ENCODE peak calls at places on chromosomes 4 and X, in nine cellular contexts. P is T follicular helper cell; W is CD8-positive, alpha-beta T cell; L is epithelial cell of esophagus; X is PC-9; H is mucosa of gallbladder; I is AG04450; B is head of caudate nucleus; A is activated CD8-positive, alpha-beta memory T cell treated with anti-CD3 and anti-CD28 coated beads for 48 hours. Y is an unnamed sample.

GRCh38 chrX:100090931-100091330 is 319.1 kb downstream of the PCDH19 start:
- DNase-seq in H (no peak), P (no peak), I (no peak), W (no peak), L (peak), B (no peak), A (no peak), X (no peak), Y (no peak)

GRCh38 chrX:97021680-97022079 is 138.0 kb downstream of the RPA4 start:
- DNase-seq in P (no peak), H (no peak), I (no peak), X (no peak), L (peak), B (no peak), W (no peak), A (no peak), Y (no peak)

GRCh38 chr4:48699470-48699869 is 80.6 kb downstream of the FRYL start:
- DNase-seq in B (no peak), A (no peak), H (no peak), X (no peak), P (no peak), I (no peak), L (peak), W (no peak), Y (no peak)

GRCh38 chrX:13093489-13094140 is 49.2 kb upstream of the FAM9C start:
- DNase-seq in A (no peak), L (no peak), I (no peak), B (no peak), X (no peak), W (peak), P (no peak), H (no peak), Y (no peak)

GRCh38 chr4:129059028-129059427 is 34.3 kb downstream of the SCLT1 start:
- DNase-seq in A (no peak), B (no peak), L (no peak), P (no peak), X (no peak), I (no peak), H (no peak), W (no peak), Y (no peak)

GRCh38 chrX:130378008-130378669 is 7.3 kb downstream of the GPR119 start:
- DNase-seq in W (no peak), H (no peak), P (no peak), L (no peak), I (no peak), B (no peak), X (no peak), A (no peak), Y (no peak)

GRCh38 chr4:78166582-78166981 is 109.5 kb downstream of the FRAS1 start:
- DNase-seq in P (no peak), I (no peak), A (no peak), L (no peak), H (no peak), W (no peak), X (no peak), B (no peak), Y (no peak)

GRCh38 chr4:4666187-4666586 is 124.3 kb upstream of the STX18 start:
- DNase-seq in B (no peak), I (no peak), X (no peak), P (no peak), W (no peak), A (no peak), L (no peak), H (no peak), Y (no peak)

GRCh38 chr4:126354784-126355183 is 1040.0 kb downstream of the FAT4 start:
- DNase-seq in P (no peak), X (no peak), W (no peak), L (peak), B (no peak), I (no peak), H (no peak), A (no peak), Y (no peak)

GRCh38 chrX:124232523-124233201 is 99.8 kb upstream of the TEX13D start:
- DNase-seq in B (peak), P (no peak), L (peak), W (peak), H (no peak), I (no peak), X (no peak), A (no peak), Y (no peak)

GRCh38 chr4:15250021-15250441 is 177.8 kb upstream of the C1QTNF7 start:
- DNase-seq in B (no peak), I (no peak), W (no peak), X (no peak), A (no peak), H (no peak), L (no peak), P (no peak), Y (peak)

GRCh38 chr4:101790521-101791188 is at the start of gene BANK1:
- DNase-seq in I (no peak), H (peak), X (peak), P (no peak), W (peak), A (peak), L (peak), B (peak), Y (peak)

GRCh38 chr4:138405439-138405838 is 163.3 kb upstream of the SLC7A11 start:
- DNase-seq in X (peak), H (no peak), W (no peak), L (peak), I (no peak), A (no peak), P (no peak), B (no peak), Y (no peak)

GRCh38 chr4:154349829-154350228 is 141.8 kb downstream of the DCHS2 start:
- DNase-seq in W (no peak), B (no peak), I (no peak), X (no peak), L (peak), P (no peak), A (no peak), H (no peak), Y (no peak)

GRCh38 chr4:8435656-8436121 is 4.8 kb downstream of the ACOX3 start:
- DNase-seq in P (no peak), H (no peak), W (peak), L (peak), I (no peak), B (no peak), X (no peak), A (no peak), Y (no peak)

GRCh38 chr4:6377626-6378492 is 94.6 kb downstream of the PPP2R2C start:
- DNase-seq in P (no peak), A (no peak), X (no peak), I (no peak), L (no peak), W (no peak), B (no peak), H (no peak), Y (no peak)

Y was measured in fibroblast of gingiva.